ENCODE peak calls at places on chromosomes 7 and 10, in four cellular contexts. One of them, this sample, is unnamed.

GRCh38 chr10:83991986-83992753 is 147.1 kb upstream of the GHITM start:
- DNase-seq in transverse colon: peak; percentile 26
- DNase-seq in thoracic aorta: no peak
- DNase-seq in lung: no peak
- DNase-seq in this sample: peak; percentile 31

GRCh38 chr10:114609518-114610426 is 48.3 kb downstream of the ABLIM1 start:
- DNase-seq in transverse colon: no peak
- DNase-seq in thoracic aorta: no peak
- DNase-seq in lung: no peak
- DNase-seq in this sample: no peak

GRCh38 chr10:123564631-123565030 is 101.5 kb upstream of the GPR26 start:
- DNase-seq in transverse colon: no peak
- DNase-seq in thoracic aorta: no peak
- DNase-seq in lung: no peak
- DNase-seq in this sample: no peak

GRCh38 chr10:34612446-34612845 is 202.7 kb downstream of the PARD3 start:
- DNase-seq in transverse colon: no peak
- DNase-seq in thoracic aorta: no peak
- DNase-seq in lung: no peak
- DNase-seq in this sample: no peak

GRCh38 chr7:23925088-23925487 is 215.1 kb downstream of the STK31 start:
- DNase-seq in transverse colon: no peak
- DNase-seq in thoracic aorta: no peak
- DNase-seq in lung: no peak
- DNase-seq in this sample: no peak

GRCh38 chr7:82740246-82740848 is 296.8 kb upstream of the CACNA2D1 start:
- DNase-seq in transverse colon: peak; percentile 19
- DNase-seq in thoracic aorta: no peak
- DNase-seq in lung: no peak
- DNase-seq in this sample: peak; percentile 51

GRCh38 chr7:150403376-150404171 is 24.4 kb downstream of the ZNF775 start:
- DNase-seq in transverse colon: peak; percentile 15
- DNase-seq in thoracic aorta: no peak
- DNase-seq in lung: no peak
- DNase-seq in this sample: no peak

GRCh38 chr7:29184599-29184998 is 10.0 kb upstream of the CHN2 start:
- DNase-seq in transverse colon: no peak
- DNase-seq in thoracic aorta: no peak
- DNase-seq in lung: no peak
- DNase-seq in this sample: no peak

GRCh38 chr7:117941138-117941810 is 68.0 kb upstream of the CTTNBP2 start:
- DNase-seq in transverse colon: no peak
- DNase-seq in thoracic aorta: no peak
- DNase-seq in lung: no peak
- DNase-seq in this sample: no peak

GRCh38 chr10:105259201-105259600 is 618.1 kb downstream of the SORCS3 start:
- DNase-seq in transverse colon: no peak
- DNase-seq in thoracic aorta: no peak
- DNase-seq in lung: no peak
- DNase-seq in this sample: no peak

GRCh38 chr10:61021926-61022325 is 77.9 kb upstream of the RHOBTB1 start:
- DNase-seq in transverse colon: no peak
- DNase-seq in thoracic aorta: no peak
- DNase-seq in lung: no peak
- DNase-seq in this sample: no peak

GRCh38 chr7:151435971-151436370 is 4.0 kb downstream of the CRYGN start:
- DNase-seq in transverse colon: no peak
- DNase-seq in thoracic aorta: no peak
- DNase-seq in lung: no peak
- DNase-seq in this sample: no peak

GRCh38 chr10:133263674-133264073 is 13.0 kb downstream of the ADAM8 start:
- DNase-seq in transverse colon: no peak
- DNase-seq in thoracic aorta: no peak
- DNase-seq in lung: no peak
- DNase-seq in this sample: no peak

GRCh38 chr10:70778267-70778924 is 6.8 kb downstream of the TBATA start:
- DNase-seq in transverse colon: no peak
- DNase-seq in thoracic aorta: no peak
- DNase-seq in lung: no peak
- DNase-seq in this sample: no peak

GRCh38 chr7:9201928-9202327 is 768.5 kb downstream of the NXPH1 start:
- DNase-seq in transverse colon: no peak
- DNase-seq in thoracic aorta: no peak
- DNase-seq in lung: no peak
- DNase-seq in this sample: no peak

GRCh38 chr10:125113661-125114388 is 46.5 kb downstream of the CTBP2 start:
- DNase-seq in transverse colon: no peak
- DNase-seq in thoracic aorta: no peak
- DNase-seq in lung: no peak
- DNase-seq in this sample: no peak

GRCh38 chr7:114922151-114922651 is 307 bp downstream of the MDFIC start:
- DNase-seq in transverse colon: peak; percentile 46
- DNase-seq in thoracic aorta: no peak
- DNase-seq in lung: peak; percentile 42
- DNase-seq in this sample: peak; percentile 7

GRCh38 chr10:91022924-91023707 is 102.2 kb upstream of the ANKRD1 start:
- DNase-seq in transverse colon: no peak
- DNase-seq in thoracic aorta: no peak
- DNase-seq in lung: no peak
- DNase-seq in this sample: no peak

GRCh38 chr10:86411281-86411841 is 44.8 kb upstream of the GRID1 start:
- DNase-seq in transverse colon: no peak
- DNase-seq in thoracic aorta: no peak
- DNase-seq in lung: no peak
- DNase-seq in this sample: peak; percentile 73

GRCh38 chr10:132724436-132724835 is 61.5 kb downstream of the NKX6-2 start:
- DNase-seq in transverse colon: no peak
- DNase-seq in thoracic aorta: no peak
- DNase-seq in lung: no peak
- DNase-seq in this sample: no peak

GRCh38 chr10:115355162-115355760 is 262.1 kb downstream of the ATRNL1 start:
- DNase-seq in transverse colon: peak; percentile 8
- DNase-seq in thoracic aorta: no peak
- DNase-seq in lung: no peak
- DNase-seq in this sample: peak; percentile 45

GRCh38 chr7:23712368-23713284 is 2.6 kb downstream of the STK31 start:
- DNase-seq in transverse colon: no peak
- DNase-seq in thoracic aorta: no peak
- DNase-seq in lung: no peak
- DNase-seq in this sample: peak; percentile 59

GRCh38 chr7:123169065-123169464 is 30.7 kb downstream of the SLC13A1 start:
- DNase-seq in transverse colon: no peak
- DNase-seq in thoracic aorta: no peak
- DNase-seq in lung: no peak
- DNase-seq in this sample: no peak

GRCh38 chr7:41030673-41031072 is 672.2 kb downstream of the INHBA start:
- DNase-seq in transverse colon: no peak
- DNase-seq in thoracic aorta: no peak
- DNase-seq in lung: no peak
- DNase-seq in this sample: no peak

GRCh38 chr10:64506963-64507362 is 985.8 kb downstream of the REEP3 start:
- DNase-seq in transverse colon: no peak
- DNase-seq in thoracic aorta: no peak
- DNase-seq in lung: no peak
- DNase-seq in this sample: no peak

GRCh38 chr10:60169111-60169510 is 220.6 kb downstream of the ANK3 start:
- DNase-seq in transverse colon: no peak
- DNase-seq in thoracic aorta: no peak
- DNase-seq in lung: no peak
- DNase-seq in this sample: no peak

GRCh38 chr7:25694690-25695089 is 457.3 kb upstream of the NFE2L3 start:
- DNase-seq in transverse colon: no peak
- DNase-seq in thoracic aorta: no peak
- DNase-seq in lung: no peak
- DNase-seq in this sample: no peak

GRCh38 chr7:74355091-74355490 is 65.9 kb downstream of the CLIP2 start:
- DNase-seq in transverse colon: peak; percentile 30
- DNase-seq in thoracic aorta: peak; percentile 13
- DNase-seq in lung: no peak
- DNase-seq in this sample: peak; percentile 22

GRCh38 chr10:70780772-70781171 is 4.4 kb downstream of the TBATA start:
- DNase-seq in transverse colon: no peak
- DNase-seq in thoracic aorta: no peak
- DNase-seq in lung: no peak
- DNase-seq in this sample: no peak

GRCh38 chr7:12635830-12636229 is 51.6 kb upstream of the ARL4A start:
- DNase-seq in transverse colon: peak; percentile 10
- DNase-seq in thoracic aorta: no peak
- DNase-seq in lung: no peak
- DNase-seq in this sample: peak; percentile 63

GRCh38 chr7:99379043-99379577 is 4.6 kb downstream of the ARPC1B start:
- DNase-seq in transverse colon: peak; percentile 61
- DNase-seq in thoracic aorta: peak; percentile 55
- DNase-seq in lung: peak; percentile 80
- DNase-seq in this sample: no peak

GRCh38 chr10:21264271-21264670 is 261.2 kb downstream of the SKIDA1 start:
- DNase-seq in transverse colon: no peak
- DNase-seq in thoracic aorta: no peak
- DNase-seq in lung: no peak
- DNase-seq in this sample: no peak

GRCh38 chr7:27462575-27463270 is 200.0 kb downstream of the HIBADH start:
- DNase-seq in transverse colon: no peak
- DNase-seq in thoracic aorta: no peak
- DNase-seq in lung: no peak
- DNase-seq in this sample: no peak

GRCh38 chr7:92025260-92025659 is 84.6 kb downstream of the AKAP9 start:
- DNase-seq in transverse colon: no peak
- DNase-seq in thoracic aorta: no peak
- DNase-seq in lung: no peak
- DNase-seq in this sample: no peak

GRCh38 chr10:109978481-109978880 is 29.3 kb upstream of the ADD3 start:
- DNase-seq in transverse colon: peak; percentile 76
- DNase-seq in thoracic aorta: no peak
- DNase-seq in lung: no peak
- DNase-seq in this sample: peak; percentile 55

GRCh38 chr10:3780766-3781457 is 4.1 kb downstream of the KLF6 start:
- DNase-seq in transverse colon: no peak
- DNase-seq in thoracic aorta: no peak
- DNase-seq in lung: no peak
- DNase-seq in this sample: no peak

GRCh38 chr7:96244244-96244991 is 77.5 kb downstream of the SLC25A13 start:
- DNase-seq in transverse colon: no peak
- DNase-seq in thoracic aorta: no peak
- DNase-seq in lung: no peak
- DNase-seq in this sample: no peak

GRCh38 chr7:158532093-158532627 is 55.5 kb downstream of the PTPRN2 start:
- DNase-seq in transverse colon: no peak
- DNase-seq in thoracic aorta: no peak
- DNase-seq in lung: no peak
- DNase-seq in this sample: no peak
- H3K4me1 ChIP-seq in transverse colon: no peaks in the 10 kb centered on the region
- H3K4me1 ChIP-seq in thoracic aorta: no peaks in the 10 kb centered on the region
- H3K4me1 ChIP-seq in lung: no peaks in the 10 kb centered on the region
- H3K4me1 ChIP-seq in this sample: no peaks in the 10 kb centered on the region

GRCh38 chr10:22697101-22697500 is 17.3 kb downstream of the PIP4K2A start:
- DNase-seq in transverse colon: no peak
- DNase-seq in thoracic aorta: no peak
- DNase-seq in lung: no peak
- DNase-seq in this sample: no peak

GRCh38 chr10:22690614-22691431 is 23.6 kb downstream of the PIP4K2A start:
- DNase-seq in transverse colon: no peak
- DNase-seq in thoracic aorta: no peak
- DNase-seq in lung: no peak
- DNase-seq in this sample: no peak

GRCh38 chr10:22690158-22690557 is 24.2 kb downstream of the PIP4K2A start:
- DNase-seq in transverse colon: no peak
- DNase-seq in thoracic aorta: no peak
- DNase-seq in lung: no peak
- DNase-seq in this sample: no peak

GRCh38 chr10:22693860-22694259 is 20.5 kb downstream of the PIP4K2A start:
- DNase-seq in transverse colon: no peak
- DNase-seq in thoracic aorta: no peak
- DNase-seq in lung: no peak
- DNase-seq in this sample: no peak

GRCh38 chr10:22693371-22693784 is 21.0 kb downstream of the PIP4K2A start:
- DNase-seq in transverse colon: no peak
- DNase-seq in thoracic aorta: no peak
- DNase-seq in lung: no peak
- DNase-seq in this sample: no peak
- H3K4me3 ChIP-seq in transverse colon: no peak overlapping the region
- H3K4me3 ChIP-seq in thoracic aorta: no peak overlapping the region
- H3K4me3 ChIP-seq in lung: no peak overlapping the region
- H3K4me3 ChIP-seq in this sample: no peak overlapping the region

GRCh38 chr7:30476401-30477145 is 2.0 kb downstream of the NOD1 start:
- DNase-seq in transverse colon: no peak
- DNase-seq in thoracic aorta: no peak
- DNase-seq in lung: no peak
- DNase-seq in this sample: peak; percentile 34

GRCh38 chr7:30473903-30474302 is 4.7 kb downstream of the NOD1 start:
- DNase-seq in transverse colon: no peak
- DNase-seq in thoracic aorta: no peak
- DNase-seq in lung: no peak
- DNase-seq in this sample: no peak

GRCh38 chr7:30474893-30475292 is 3.7 kb downstream of the NOD1 start:
- DNase-seq in transverse colon: no peak
- DNase-seq in thoracic aorta: no peak
- DNase-seq in lung: no peak
- DNase-seq in this sample: no peak

GRCh38 chr7:30474485-30474884 is 4.1 kb downstream of the NOD1 start:
- DNase-seq in transverse colon: no peak
- DNase-seq in thoracic aorta: no peak
- DNase-seq in lung: no peak
- DNase-seq in this sample: no peak

GRCh38 chr7:30475580-30475979 is 3.0 kb downstream of the NOD1 start:
- DNase-seq in transverse colon: no peak
- DNase-seq in thoracic aorta: no peak
- DNase-seq in lung: no peak
- DNase-seq in this sample: no peak
- H3K4me1 ChIP-seq in transverse colon: peaks cover 10% of the 10 kb centered on the region
- H3K4me1 ChIP-seq in thoracic aorta: peaks cover 83% of the 10 kb centered on the region
- H3K4me1 ChIP-seq in lung: peaks cover 54% of the 10 kb centered on the region
- H3K4me1 ChIP-seq in this sample: no peaks in the 10 kb centered on the region

DNA sequence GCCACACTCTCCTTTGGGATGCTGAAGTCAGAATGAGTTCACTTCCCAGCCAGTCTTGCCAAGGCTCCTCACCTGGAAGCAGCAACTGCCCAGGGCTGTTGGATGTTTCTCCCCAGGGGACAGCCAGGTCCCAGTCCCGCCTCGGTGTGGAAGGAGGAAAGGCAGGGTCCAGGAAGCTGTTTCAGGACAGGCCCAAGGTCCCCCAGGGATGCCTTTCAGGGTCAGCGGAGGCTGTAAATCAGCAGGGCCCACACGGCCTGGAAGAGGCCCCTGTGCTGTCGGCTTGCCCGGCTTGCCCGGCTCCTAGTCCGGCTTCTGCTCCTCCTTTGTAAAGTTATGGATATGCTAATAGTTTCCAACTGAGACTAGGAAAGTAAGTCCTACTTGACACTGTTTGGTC is 10.3 kb downstream of the IKZF1 start:
- DNase-seq in transverse colon: no peak
- DNase-seq in thoracic aorta: no peak
- DNase-seq in lung: no peak
- DNase-seq in this sample: no peak
- H3K4me3 ChIP-seq in transverse colon: no peak overlapping the region
- H3K4me3 ChIP-seq in thoracic aorta: no peak overlapping the region
- H3K4me3 ChIP-seq in lung: no peak overlapping the region
- H3K4me3 ChIP-seq in this sample: no peak overlapping the region